ENCODE peak calls at places on chromosomes 6 and 20, in nine cellular contexts. A, Q, B, M, U, J, V, T and C are unnamed samples.

GRCh38 chr20:36214684-36215256 is 21.5 kb upstream of the AAR2 start:
- DNase-seq in T (peak), U (peak), B (peak), V (no peak), Q (peak), A (no peak), J (peak), M (no peak), C (peak)

GRCh38 chr6:1724124-1724523 is 114.4 kb downstream of the FOXC1 start:
- DNase-seq in J (no peak), T (no peak), M (no peak), V (no peak), U (peak), B (no peak), Q (no peak), A (no peak), C (no peak)

GRCh38 chr6:52263709-52264320 is 19.5 kb upstream of the IL17F start:
- DNase-seq in B (peak), T (peak), V (peak), Q (peak), M (peak), A (peak), U (peak), J (peak), C (peak)

GRCh38 chr6:107144014-107144413 is 28.7 kb upstream of the BEND3 start:
- DNase-seq in J (peak), Q (peak), M (no peak), T (no peak), A (no peak), U (no peak), V (no peak), B (no peak), C (peak)

GRCh38 chr20:5746064-5746463 is 4.1 kb upstream of the SHLD1 start:
- DNase-seq in J (no peak), Q (no peak), U (no peak), A (no peak), M (no peak), V (no peak), T (no peak), B (no peak), C (no peak)

GRCh38 chr20:23255658-23256385 is 94.8 kb upstream of the NXT1 start:
- DNase-seq in J (peak), M (no peak), B (no peak), T (peak), Q (peak), A (no peak), U (no peak), V (no peak), C (no peak)

GRCh38 chr6:109454483-109455160 is 950 bp downstream of the MICAL1 start:
- DNase-seq in A (no peak), U (no peak), M (peak), B (no peak), V (peak), T (peak), J (peak), Q (peak), C (peak)

GRCh38 chr6:88119769-88120168 is 46.4 kb downstream of the CNR1 start:
- DNase-seq in M (no peak), J (no peak), Q (peak), T (no peak), U (peak), A (no peak), V (no peak), B (no peak), C (peak)

GRCh38 chr6:19968201-19968600 is 131.0 kb downstream of the ID4 start:
- DNase-seq in U (no peak), J (no peak), Q (no peak), V (no peak), M (no peak), B (no peak), A (no peak), T (no peak), C (no peak)

GRCh38 chr6:150069707-150070106 is 786 bp upstream of the ULBP3 start:
- DNase-seq in Q (no peak), T (peak), V (no peak), B (no peak), U (no peak), A (no peak), J (no peak), M (no peak), C (peak)

GRCh38 chr6:129893513-129894098 is 32.5 kb upstream of the TMEM244 start:
- DNase-seq in A (no peak), U (peak), M (no peak), B (no peak), V (no peak), T (peak), Q (peak), J (peak), C (peak)

GRCh38 chr6:111653961-111654360 is 48.3 kb upstream of the TRAF3IP2 start:
- DNase-seq in A (no peak), B (no peak), V (no peak), M (no peak), J (no peak), U (no peak), T (no peak), Q (no peak), C (no peak)

GRCh38 chr6:54204921-54205511 is 93.8 kb downstream of the MLIP start:
- DNase-seq in U (no peak), T (no peak), V (no peak), Q (peak), J (no peak), B (no peak), A (no peak), M (no peak), C (peak)

GRCh38 chr6:38266921-38267354 is 372.8 kb downstream of the BTBD9 start:
- DNase-seq in M (no peak), A (no peak), T (no peak), Q (no peak), U (no peak), V (no peak), J (no peak), B (no peak), C (no peak)